ENCODE peak calls at places on chromosomes 16 and 17, in ten cellular contexts. V is NCI-H2029 treated with DMSO at 0.1 percent for 48 hours; A is NCI-H2081; C is activated T-cell treated with anti-CD3 and anti-CD28 coated beads, Interleukin-2, amount 50 U/mL, for 4 hours; B is NCI-H1105; I is RCC 7860; M is retina; Q is psoas muscle; K is aorta; D is endothelial cell. Z is an unnamed sample.

GRCh38 chr16:49441366-49441780 is 67.8 kb downstream of the C16orf78 start:
- DNase-seq in V (no peak), A (no peak), C (peak; percentile 49), B (no peak), I (no peak), M (peak; percentile 45), Q (peak; percentile 39), K (peak; percentile 56), D (peak; percentile 70), Z (no peak)

GRCh38 chr17:82117139-82118090 is 19.4 kb upstream of the FASN start:
- DNase-seq in V (no peak), A (no peak), C (no peak), B (no peak), I (no peak), M (no peak), Q (no peak), K (no peak), D (no peak), Z (no peak)

GRCh38 chr16:55944377-55944802 is 69.2 kb upstream of the CES5A start:
- DNase-seq in V (peak; percentile 12), A (peak; percentile 39), C (peak; percentile 37), B (peak; percentile 73), I (no peak), M (peak; percentile 87), Q (peak; percentile 67), K (peak; percentile 79), D (peak; percentile 76), Z (peak; percentile 34)

GRCh38 chr16:1069154-1069553 is 3.4 kb upstream of the SSTR5 start:
- DNase-seq in V (no peak), A (no peak), C (no peak), B (no peak), I (no peak), M (no peak), Q (no peak), K (no peak), D (no peak), Z (no peak)

GRCh38 chr17:79874329-79874981 is 35.2 kb upstream of the CBX4 start:
- DNase-seq in V (no peak), A (no peak), C (no peak), B (peak; percentile 23), I (peak; percentile 37), M (no peak), Q (no peak), K (no peak), D (peak; percentile 31), Z (peak; percentile 38)

GRCh38 chr17:7177954-7178477 is 1.2 kb downstream of the ASGR1 start:
- DNase-seq in V (no peak), A (no peak), C (no peak), B (peak; percentile 78), I (no peak), M (peak; percentile 84), Q (no peak), K (no peak), D (peak; percentile 31), Z (no peak)

GRCh38 chr16:17571499-17572093 is 100.8 kb upstream of the XYLT1 start:
- DNase-seq in V (no peak), A (no peak), C (no peak), B (no peak), I (no peak), M (no peak), Q (no peak), K (no peak), D (no peak), Z (no peak)

GRCh38 chr16:30369091-30369937 is 980 bp downstream of the TBC1D10B start:
- DNase-seq in V (no peak), A (no peak), C (no peak), B (no peak), I (no peak), M (peak; percentile 51), Q (no peak), K (no peak), D (peak; percentile 31), Z (peak; percentile 46)

GRCh38 chr16:54928421-54929089 is 2.1 kb upstream of the IRX5 start:
- DNase-seq in V (no peak), A (no peak), C (no peak), B (peak; percentile 91), I (peak; percentile 67), M (peak; percentile 79), Q (peak; percentile 63), K (peak; percentile 80), D (peak; percentile 77), Z (peak; percentile 16)

GRCh38 chr17:7484964-7485377 is 805 bp downstream of the POLR2A start:
- DNase-seq in V (no peak), A (no peak), C (no peak), B (no peak), I (no peak), M (no peak), Q (no peak), K (no peak), D (no peak), Z (no peak)

GRCh38 chr16:86609115-86609514 is 30.8 kb downstream of the FOXL1 start:
- DNase-seq in V (no peak), A (no peak), C (no peak), B (no peak), I (peak; percentile 88), M (no peak), Q (no peak), K (no peak), D (no peak), Z (peak; percentile 85)

GRCh38 chr17:82884341-82884871 is 44.6 kb upstream of the ZNF750 start:
- DNase-seq in V (no peak), A (no peak), C (no peak), B (no peak), I (no peak), M (no peak), Q (no peak), K (no peak), D (no peak), Z (no peak)

GRCh38 chr17:73386561-73386960 is 74.8 kb upstream of the CDC42EP4 start:
- DNase-seq in V (no peak), A (no peak), C (no peak), B (no peak), I (no peak), M (no peak), Q (no peak), K (no peak), D (no peak), Z (no peak)

GRCh38 chr17:8140058-8140412 is 12.2 kb downstream of the PER1 start:
- DNase-seq in V (no peak), A (no peak), C (no peak), B (no peak), I (no peak), M (no peak), Q (peak; percentile 33), K (peak; percentile 48), D (no peak), Z (no peak)

GRCh38 chr17:56913867-56914640 is at the start of gene TRIM25:
- DNase-seq in V (peak; percentile 60), A (peak; percentile 90), C (peak; percentile 84), B (peak; percentile 83), I (peak; percentile 77), M (peak; percentile 91), Q (peak; percentile 96), K (peak; percentile 95), D (peak; percentile 75), Z (peak; percentile 90)

GRCh38 chr16:85037050-85037410 is 9.4 kb downstream of the KIAA0513 start:
- DNase-seq in V (no peak), A (no peak), C (peak; percentile 22), B (no peak), I (peak; percentile 33), M (no peak), Q (peak; percentile 53), K (no peak), D (no peak), Z (peak; percentile 92)

Z was measured in iris pigment epithelial cell.